ENCODE peak calls at places on chromosomes 2 and 18, in five cellular contexts. H is fibroblast of mammary gland, Q is kidney, N is A673, I is GM12865. D is an unnamed sample.

GRCh38 chr2:191198271-191198670 is 46.9 kb upstream of the MYO1B start:
- DNase-seq in H (no peak), Q (no peak), N (no peak), I (no peak), D (no peak)

GRCh38 chr18:3051718-3052410 is 38.9 kb upstream of the LPIN2 start:
- DNase-seq in H (no peak), Q (no peak), N (no peak), I (no peak), D (no peak)

GRCh38 chr2:241844831-241845578 is 13.7 kb downstream of the PDCD1 start:
- DNase-seq in H (no peak), Q (no peak), N (no peak), I (no peak), D (no peak)

GRCh38 chr18:4839639-4840038 is 357.4 kb downstream of the AKAIN1 start:
- DNase-seq in H (no peak), Q (no peak), N (no peak), I (no peak), D (no peak)

GRCh38 chr2:34307636-34308035 is 708.5 kb upstream of the FAM98A start:
- DNase-seq in H (no peak), Q (no peak), N (no peak), I (no peak), D (peak; percentile 16)

GRCh38 chr2:45009928-45010705 is 865 bp upstream of the SIX2 start:
- DNase-seq in H (peak; percentile 87), Q (peak; percentile 93), N (peak; percentile 49), I (no peak), D (no peak)

GRCh38 chr2:226981731-226982373 is 146.0 kb downstream of the RHBDD1 start:
- DNase-seq in H (no peak), Q (no peak), N (no peak), I (no peak), D (no peak)

GRCh38 chr2:71550801-71551630 is 97.7 kb downstream of the DYSF start:
- DNase-seq in H (no peak), Q (peak; percentile 31), N (no peak), I (no peak), D (no peak)

GRCh38 chr18:74147491-74147778 is 199 bp downstream of the FBXO15 start:
- DNase-seq in H (no peak), Q (no peak), N (no peak), I (no peak), D (no peak)

GRCh38 chr2:215410932-215411285 is 25.0 kb downstream of the FN1 start:
- DNase-seq in H (peak; percentile 91), Q (no peak), N (peak; percentile 74), I (no peak), D (peak; percentile 95)

GRCh38 chr2:120053891-120054290 is 41.0 kb downstream of the EPB41L5 start:
- DNase-seq in H (peak; percentile 61), Q (no peak), N (no peak), I (no peak), D (peak; percentile 9)

GRCh38 chr2:222043897-222044296 is 254.9 kb downstream of the PAX3 start:
- DNase-seq in H (no peak), Q (no peak), N (no peak), I (no peak), D (no peak)

GRCh38 chr2:3601561-3602271 is 6.8 kb downstream of the COLEC11 start:
- DNase-seq in H (no peak), Q (no peak), N (peak; percentile 43), I (no peak), D (no peak)

GRCh38 chr18:79135924-79136323 is 66.7 kb downstream of the ATP9B start:
- DNase-seq in H (no peak), Q (no peak), N (no peak), I (no peak), D (no peak)

GRCh38 chr18:54223568-54224241 is 764 bp downstream of the MBD2 start:
- DNase-seq in H (peak; percentile 97), Q (peak; percentile 82), N (peak; percentile 83), I (peak; percentile 77), D (peak; percentile 92)

GRCh38 chr18:36130039-36130831 is 536 bp downstream of the ELP2 start:
- DNase-seq in H (peak; percentile 26), Q (no peak), N (no peak), I (peak; percentile 34), D (no peak)

GRCh38 chr2:160630801-160631590 is 137.4 kb upstream of the RBMS1 start:
- DNase-seq in H (no peak), Q (no peak), N (no peak), I (no peak), D (no peak)

DNA sequence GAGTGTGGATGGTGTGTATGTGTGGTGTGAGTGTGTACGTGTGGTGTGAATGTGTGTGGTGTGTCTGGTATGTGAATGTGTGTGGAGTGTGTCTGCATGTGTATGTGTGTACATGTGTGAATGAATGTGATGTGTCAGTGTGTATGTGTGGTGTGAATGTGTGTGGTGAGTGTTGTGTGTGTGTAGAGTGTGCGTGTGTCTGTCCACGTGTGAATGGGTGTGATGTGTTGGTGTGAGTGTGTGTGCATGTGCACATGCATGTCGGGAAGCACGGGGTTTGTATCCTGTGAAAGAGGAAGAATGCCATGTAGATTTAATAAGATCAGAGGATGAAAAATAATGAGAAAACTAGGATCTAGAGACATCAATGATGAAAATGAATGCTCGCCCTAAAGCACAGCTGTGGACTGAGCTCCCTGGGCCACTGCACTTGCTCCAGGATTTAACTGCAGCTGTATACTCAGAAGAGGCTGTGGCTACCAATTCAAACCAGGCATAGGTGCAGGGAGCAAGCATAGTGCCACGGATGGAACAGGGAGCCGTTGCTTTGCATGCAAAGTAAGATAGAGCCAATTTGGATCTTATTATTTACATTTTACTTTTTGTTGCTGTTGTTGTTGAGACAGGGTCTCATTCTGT is 122.7 kb downstream of the DOCK10 start:
- DNase-seq in H (no peak), Q (no peak), N (no peak), I (no peak), D (no peak)
- H3K4me3 ChIP-seq in H (no peak overlapping the region), Q (no peak overlapping the region), N (no peak overlapping the region), I (no peak overlapping the region), D (no peak overlapping the region)

GRCh38 chr2:75633620-75634019 is 13.0 kb upstream of the MRPL19 start:
- DNase-seq in H (no peak), Q (no peak), N (no peak), I (no peak), D (no peak)

GRCh38 chr2:75632091-75632704 is 14.4 kb upstream of the MRPL19 start:
- DNase-seq in H (peak; percentile 82), Q (no peak), N (no peak), I (no peak), D (no peak)

GRCh38 chr2:75637568-75637967 is 9.0 kb upstream of the MRPL19 start:
- DNase-seq in H (no peak), Q (no peak), N (no peak), I (no peak), D (no peak)

GRCh38 chr2:75632813-75633212 is 13.8 kb upstream of the MRPL19 start:
- DNase-seq in H (no peak), Q (no peak), N (no peak), I (no peak), D (no peak)

DNA sequence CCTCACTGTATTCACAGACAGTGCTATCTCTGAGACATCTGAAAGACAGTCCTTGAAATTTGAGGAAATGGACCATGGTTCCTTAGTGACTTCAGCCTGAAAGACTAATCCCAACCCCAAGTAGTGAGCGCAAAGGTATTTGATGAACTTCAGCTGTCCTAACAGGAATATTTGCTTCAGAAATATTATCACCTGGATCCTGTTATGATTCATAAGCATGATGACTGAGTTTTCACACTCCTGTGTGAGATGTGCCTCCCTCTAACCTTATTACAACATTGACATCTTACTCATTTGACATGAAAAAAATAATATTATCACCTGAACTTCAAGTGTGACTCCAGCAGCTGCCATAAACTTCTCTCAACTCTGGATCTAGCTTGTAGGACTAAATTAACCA is 11.6 kb upstream of the MRPL19 start:
- DNase-seq in H (no peak), Q (no peak), N (no peak), I (peak; percentile 16), D (no peak)
- TF ChIP-seq CTCF in H (no peak), Q (no peak), N (no peak), I (no peak), D (no peak)

DNA sequence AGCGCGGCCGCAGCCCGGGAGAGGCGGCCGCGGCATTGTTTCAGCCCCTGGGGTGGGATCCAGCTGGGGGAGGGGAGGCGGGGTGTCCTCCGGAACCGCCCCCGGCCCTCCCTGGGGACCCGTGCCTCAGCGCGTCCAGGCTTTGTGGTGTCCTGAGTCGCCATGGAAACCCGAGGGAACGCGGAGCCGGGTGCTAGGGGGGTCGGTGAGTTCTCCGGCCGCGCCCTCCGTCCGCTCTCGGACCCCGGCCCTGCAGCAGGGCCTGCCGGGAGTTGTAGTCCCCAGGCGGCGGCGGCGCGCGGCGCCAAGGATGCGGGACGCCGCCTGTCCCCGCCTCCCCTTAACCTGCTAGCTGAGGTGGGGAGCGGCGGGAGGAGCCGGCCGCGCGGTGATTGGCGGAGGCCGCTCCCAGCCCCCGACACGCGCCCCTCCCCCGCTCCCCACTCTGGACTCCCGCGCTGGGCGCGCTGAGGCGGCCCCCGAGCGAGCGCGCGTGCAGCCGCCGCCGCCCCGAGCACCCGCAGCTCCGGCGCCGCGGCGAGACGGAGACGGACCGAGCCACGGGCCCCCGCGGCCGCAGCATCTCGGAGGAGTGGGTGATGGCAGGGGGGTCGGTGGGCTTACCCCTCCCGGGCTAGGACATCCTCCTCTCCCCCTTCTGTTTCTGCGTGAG is at the start of gene DPYSL5:
- DNase-seq in H (no peak), Q (peak; percentile 72), N (peak; percentile 92), I (no peak), D (no peak)
- H3K4me3 ChIP-seq in H (no peak within 1 kb of the TSS), Q (no peak within 1 kb of the TSS), N (peak within 1 kb of the TSS; percentile 97), I (no peak within 1 kb of the TSS), D (peak within 1 kb of the TSS; percentile 32)

GRCh38 chr2:48205137-48205798 is 299.0 kb upstream of the FBXO11 start:
- DNase-seq in H (no peak), Q (no peak), N (no peak), I (peak; percentile 75), D (no peak)
- TF ChIP-seq CTCF in H (peak; percentile 3), Q (no peak), N (no peak), I (peak; percentile 37), D (peak; percentile 34)

DNA sequence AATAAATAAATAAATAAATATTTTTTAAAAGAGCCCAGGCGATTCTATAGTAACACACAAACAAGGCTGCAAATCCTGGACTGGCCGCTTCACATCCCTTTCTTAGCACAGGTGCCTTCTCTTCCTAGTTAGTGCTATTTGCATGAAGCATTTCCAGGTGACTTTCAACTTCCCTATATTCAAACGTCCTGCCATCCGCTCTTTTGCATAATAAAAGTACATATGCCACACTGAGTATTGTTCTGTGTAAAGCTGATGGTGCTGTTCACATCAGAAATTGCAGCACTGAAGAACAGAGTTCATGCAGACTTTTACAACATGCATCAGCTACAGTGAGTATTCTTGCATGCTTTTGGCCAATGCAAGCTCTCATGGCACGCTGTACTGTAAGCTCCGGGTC is 25.7 kb upstream of the CEP68 start:
- DNase-seq in H (no peak), Q (no peak), N (no peak), I (peak; percentile 48), D (no peak)
- H3K4me3 ChIP-seq in H (no peak overlapping the region), Q (no peak overlapping the region), N (no peak overlapping the region), I (peak overlapping the region; percentile 6), D (no peak overlapping the region)